ENCODE peak calls at places on chromosomes 12 and 14, in seven cellular contexts. U is ovary; R is RWPE1; A is stimulated activated CD8-positive, alpha-beta memory T cell treated with anti-CD3 and anti-CD28 coated beads, Interleukin-4, amount 100 ng/mL, for 48 hours; I is activated T-cell treated with anti-CD3 and anti-CD28 coated beads for 48 hours; J is stimulated activated CD4-positive, alpha-beta T cell treated with anti-CD3 and anti-CD28 coated beads, Interleukin-15, amount 100 ng/mL, for 1 hour; G is activated T-helper 9 cell treated with anti-CD3 and anti-CD28 coated beads, Interleukin-2, amount 50 U/mL, for 16 hours. Q is an unnamed sample.
A peak's percentile ranks its signal among the peaks of the same experiment; 100 is the strongest.

GRCh38 chr12:2284857-2285256 is 232.1 kb downstream of the CACNA1C start:
- DNase-seq in R (peak; percentile 49), I (peak; percentile 41), U (peak; percentile 72), G (no peak), A (peak; percentile 71), J (no peak), Q (peak; percentile 46)

GRCh38 chr14:62894736-62895135 is 150.5 kb downstream of the KCNH5 start:
- DNase-seq in I (no peak), J (no peak), R (no peak), G (no peak), A (no peak), U (no peak), Q (no peak)

GRCh38 chr14:55212611-55213010 is 21.2 kb upstream of the DLGAP5 start:
- DNase-seq in U (no peak), R (no peak), G (no peak), A (no peak), I (no peak), J (no peak), Q (no peak)

GRCh38 chr12:67069451-67070306 is 199.5 kb upstream of the CAND1 start:
- DNase-seq in A (peak; percentile 52), I (peak; percentile 39), U (peak; percentile 26), J (peak; percentile 26), G (no peak), R (no peak), Q (no peak)

GRCh38 chr12:110669193-110669502 is 19.8 kb downstream of the HVCN1 start:
- DNase-seq in I (no peak), J (no peak), R (no peak), U (no peak), G (no peak), A (peak; percentile 28), Q (no peak)

GRCh38 chr12:25829192-25829591 is 129.3 kb upstream of the RASSF8 start:
- DNase-seq in I (no peak), U (no peak), A (no peak), R (peak; percentile 44), G (no peak), J (no peak), Q (no peak)

GRCh38 chr14:90968025-90968424 is 92.4 kb downstream of the RPS6KA5 start:
- DNase-seq in R (no peak), U (no peak), A (no peak), G (no peak), I (no peak), J (no peak), Q (no peak)

GRCh38 chr14:90777830-90778467 is 38.3 kb downstream of the TTC7B start:
- DNase-seq in J (no peak), U (no peak), I (no peak), A (no peak), G (no peak), R (no peak), Q (no peak)

GRCh38 chr12:98745578-98746391 is 100.7 kb downstream of the APAF1 start:
- DNase-seq in R (no peak), U (peak; percentile 34), I (peak; percentile 28), A (peak; percentile 58), J (peak; percentile 12), G (no peak), Q (peak; percentile 58)

Q was measured in activated CD8-positive, alpha-beta memory T cell treated with anti-CD3 and anti-CD28 coated beads, Interleukin-2, amount 10 ng/mL, durations not matched to agents 7 days and 5 days.